ENCODE peak calls at places on chromosome 15, in six cellular contexts. One of them, this sample, is unnamed.

GRCh38 chr15:96329403-96329981 is 1.0 kb upstream of the NR2F2 start:
- DNase-seq in mucosa of descending colon: no peak
- DNase-seq in fibroblast of pulmonary artery: peak; percentile 38
- DNase-seq in epithelial cell of proximal tubule: no peak
- DNase-seq in BJ: no peak
- DNase-seq in spleen: no peak
- DNase-seq in this sample: peak; percentile 55

GRCh38 chr15:69557340-69558137 is 104.9 kb downstream of the RPLP1 start:
- DNase-seq in mucosa of descending colon: peak; percentile 54
- DNase-seq in fibroblast of pulmonary artery: peak; percentile 93
- DNase-seq in epithelial cell of proximal tubule: peak; percentile 100
- DNase-seq in BJ: peak; percentile 92
- DNase-seq in spleen: no peak
- DNase-seq in this sample: peak; percentile 77

GRCh38 chr15:70530503-70530902 is 232.9 kb downstream of the UACA start:
- DNase-seq in mucosa of descending colon: no peak
- DNase-seq in fibroblast of pulmonary artery: no peak
- DNase-seq in epithelial cell of proximal tubule: no peak
- DNase-seq in BJ: no peak
- DNase-seq in spleen: no peak
- DNase-seq in this sample: no peak

GRCh38 chr15:36186376-36186775 is 393.1 kb upstream of the CDIN1 start:
- DNase-seq in mucosa of descending colon: no peak
- DNase-seq in fibroblast of pulmonary artery: peak; percentile 28
- DNase-seq in epithelial cell of proximal tubule: no peak
- DNase-seq in BJ: no peak
- DNase-seq in spleen: no peak
- DNase-seq in this sample: no peak

GRCh38 chr15:63601727-63602185 is 4.6 kb downstream of the FBXL22 start:
- DNase-seq in mucosa of descending colon: peak; percentile 78
- DNase-seq in fibroblast of pulmonary artery: no peak
- DNase-seq in epithelial cell of proximal tubule: no peak
- DNase-seq in BJ: no peak
- DNase-seq in spleen: no peak
- DNase-seq in this sample: no peak

GRCh38 chr15:67998599-67999122 is 55.5 kb upstream of the PIAS1 start:
- DNase-seq in mucosa of descending colon: peak; percentile 84
- DNase-seq in fibroblast of pulmonary artery: peak; percentile 55
- DNase-seq in epithelial cell of proximal tubule: no peak
- DNase-seq in BJ: peak; percentile 62
- DNase-seq in spleen: no peak
- DNase-seq in this sample: peak; percentile 66

GRCh38 chr15:93173369-93173768 is 84.4 kb upstream of the RGMA start:
- DNase-seq in mucosa of descending colon: no peak
- DNase-seq in fibroblast of pulmonary artery: peak; percentile 63
- DNase-seq in epithelial cell of proximal tubule: peak; percentile 29
- DNase-seq in BJ: peak; percentile 15
- DNase-seq in spleen: no peak
- DNase-seq in this sample: no peak

GRCh38 chr15:96347181-96348111 is 16.9 kb downstream of the NR2F2 start:
- DNase-seq in mucosa of descending colon: no peak
- DNase-seq in fibroblast of pulmonary artery: peak; percentile 80
- DNase-seq in epithelial cell of proximal tubule: no peak
- DNase-seq in BJ: no peak
- DNase-seq in spleen: peak; percentile 80
- DNase-seq in this sample: peak; percentile 85

GRCh38 chr15:56168394-56168793 is 75.3 kb downstream of the RFX7 start:
- DNase-seq in mucosa of descending colon: no peak
- DNase-seq in fibroblast of pulmonary artery: peak; percentile 29
- DNase-seq in epithelial cell of proximal tubule: no peak
- DNase-seq in BJ: no peak
- DNase-seq in spleen: no peak
- DNase-seq in this sample: peak; percentile 19

GRCh38 chr15:48644498-48644826 is 1.0 kb downstream of the FBN1 start:
- DNase-seq in mucosa of descending colon: no peak
- DNase-seq in fibroblast of pulmonary artery: no peak
- DNase-seq in epithelial cell of proximal tubule: no peak
- DNase-seq in BJ: no peak
- DNase-seq in spleen: no peak
- DNase-seq in this sample: peak; percentile 39

GRCh38 chr15:66778716-66779115 is 76.7 kb downstream of the SMAD6 start:
- DNase-seq in mucosa of descending colon: no peak
- DNase-seq in fibroblast of pulmonary artery: no peak
- DNase-seq in epithelial cell of proximal tubule: no peak
- DNase-seq in BJ: no peak
- DNase-seq in spleen: peak; percentile 45
- DNase-seq in this sample: no peak

GRCh38 chr15:68578175-68578959 is 426 bp upstream of the CORO2B start:
- DNase-seq in mucosa of descending colon: peak; percentile 39
- DNase-seq in fibroblast of pulmonary artery: peak; percentile 65
- DNase-seq in epithelial cell of proximal tubule: no peak
- DNase-seq in BJ: no peak
- DNase-seq in spleen: peak; percentile 89
- DNase-seq in this sample: peak; percentile 59

GRCh38 chr15:52558196-52558595 is 10.6 kb downstream of the ARPP19 start:
- DNase-seq in mucosa of descending colon: no peak
- DNase-seq in fibroblast of pulmonary artery: peak; percentile 55
- DNase-seq in epithelial cell of proximal tubule: peak; percentile 76
- DNase-seq in BJ: peak; percentile 2
- DNase-seq in spleen: no peak
- DNase-seq in this sample: peak; percentile 70

GRCh38 chr15:64894395-64895056 is 17.2 kb upstream of the ANKDD1A start:
- DNase-seq in mucosa of descending colon: peak; percentile 67
- DNase-seq in fibroblast of pulmonary artery: no peak
- DNase-seq in epithelial cell of proximal tubule: no peak
- DNase-seq in BJ: no peak
- DNase-seq in spleen: peak; percentile 96
- DNase-seq in this sample: no peak

GRCh38 chr15:34754171-34754580 is 622 bp downstream of the GJD2 start:
- DNase-seq in mucosa of descending colon: no peak
- DNase-seq in fibroblast of pulmonary artery: no peak
- DNase-seq in epithelial cell of proximal tubule: no peak
- DNase-seq in BJ: no peak
- DNase-seq in spleen: no peak
- DNase-seq in this sample: no peak

GRCh38 chr15:60751985-60752952 is 273.3 kb upstream of the ICE2 start:
- DNase-seq in mucosa of descending colon: peak; percentile 33
- DNase-seq in fibroblast of pulmonary artery: peak; percentile 88
- DNase-seq in epithelial cell of proximal tubule: no peak
- DNase-seq in BJ: no peak
- DNase-seq in spleen: no peak
- DNase-seq in this sample: peak; percentile 88

GRCh38 chr15:49238342-49238741 is 68.3 kb downstream of the GALK2 start:
- DNase-seq in mucosa of descending colon: no peak
- DNase-seq in fibroblast of pulmonary artery: peak; percentile 90
- DNase-seq in epithelial cell of proximal tubule: no peak
- DNase-seq in BJ: no peak
- DNase-seq in spleen: no peak
- DNase-seq in this sample: peak; percentile 99

GRCh38 chr15:35874260-35874905 is 328.4 kb upstream of the DPH6 start:
- DNase-seq in mucosa of descending colon: no peak
- DNase-seq in fibroblast of pulmonary artery: peak; percentile 91
- DNase-seq in epithelial cell of proximal tubule: peak; percentile 90
- DNase-seq in BJ: peak; percentile 13
- DNase-seq in spleen: no peak
- DNase-seq in this sample: peak; percentile 62

GRCh38 chr15:68431792-68432401 is at the start of gene ITGA11:
- DNase-seq in mucosa of descending colon: peak; percentile 64
- DNase-seq in fibroblast of pulmonary artery: peak; percentile 59
- DNase-seq in epithelial cell of proximal tubule: no peak
- DNase-seq in BJ: no peak
- DNase-seq in spleen: no peak
- DNase-seq in this sample: peak; percentile 65

GRCh38 chr15:74821091-74821789 is 5.2 kb upstream of the CPLX3 start:
- DNase-seq in mucosa of descending colon: no peak
- DNase-seq in fibroblast of pulmonary artery: no peak
- DNase-seq in epithelial cell of proximal tubule: no peak
- DNase-seq in BJ: no peak
- DNase-seq in spleen: no peak
- DNase-seq in this sample: no peak

GRCh38 chr15:73570355-73571032 is 62.7 kb downstream of the NPTN start:
- DNase-seq in mucosa of descending colon: no peak
- DNase-seq in fibroblast of pulmonary artery: no peak
- DNase-seq in epithelial cell of proximal tubule: peak; percentile 41
- DNase-seq in BJ: no peak
- DNase-seq in spleen: no peak
- DNase-seq in this sample: no peak

GRCh38 chr15:31263751-31264533 is 62.7 kb upstream of the KLF13 start:
- DNase-seq in mucosa of descending colon: peak; percentile 88
- DNase-seq in fibroblast of pulmonary artery: no peak
- DNase-seq in epithelial cell of proximal tubule: peak; percentile 19
- DNase-seq in BJ: no peak
- DNase-seq in spleen: peak; percentile 96
- DNase-seq in this sample: no peak
- H3K4me3 ChIP-seq in mucosa of descending colon: no peak overlapping the region
- H3K4me3 ChIP-seq in fibroblast of pulmonary artery: no peak overlapping the region
- H3K4me3 ChIP-seq in epithelial cell of proximal tubule: no peak overlapping the region
- H3K4me3 ChIP-seq in BJ: no peak overlapping the region
- H3K4me3 ChIP-seq in spleen: peak overlapping the region; percentile 2
- H3K4me3 ChIP-seq in this sample: no peak overlapping the region

DNA sequence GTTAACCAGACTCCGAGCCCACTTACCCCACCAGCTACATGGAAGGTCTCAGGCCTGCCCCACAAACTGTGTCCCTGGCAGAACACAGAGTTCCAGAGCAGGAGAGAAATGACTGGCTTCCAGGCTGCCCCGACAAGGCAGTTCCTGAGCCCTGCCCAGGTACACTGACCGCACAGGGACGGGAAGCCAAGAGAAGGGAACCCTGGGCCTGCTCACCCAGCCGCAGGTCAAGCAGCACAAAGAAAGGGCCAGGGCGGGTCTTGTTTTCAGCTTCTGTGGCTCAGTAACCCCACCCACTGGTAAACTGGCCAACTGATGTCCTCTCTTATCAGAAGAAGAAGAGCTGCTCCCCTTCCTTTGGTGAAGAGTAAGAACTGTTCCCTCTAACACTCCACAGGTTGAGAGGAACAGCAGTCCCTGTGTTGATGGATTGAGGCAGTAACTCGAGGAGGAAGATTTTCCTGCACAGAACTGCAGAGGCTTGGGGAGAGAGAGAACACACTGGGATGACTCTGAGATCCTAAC is 68.4 kb downstream of the CRTC3 start:
- DNase-seq in mucosa of descending colon: peak; percentile 89
- DNase-seq in fibroblast of pulmonary artery: peak; percentile 16
- DNase-seq in epithelial cell of proximal tubule: no peak
- DNase-seq in BJ: no peak
- DNase-seq in spleen: peak; percentile 81
- DNase-seq in this sample: peak; percentile 54
- TF ChIP-seq CTCF in mucosa of descending colon: no peak
- TF ChIP-seq CTCF in fibroblast of pulmonary artery: no peak
- TF ChIP-seq CTCF in epithelial cell of proximal tubule: peak; percentile 21
- TF ChIP-seq CTCF in BJ: no peak
- TF ChIP-seq CTCF in spleen: peak; percentile 32
- TF ChIP-seq CTCF in this sample: peak; percentile 29

GRCh38 chr15:25930931-25931330 is 67.8 kb upstream of the ATP10A start:
- DNase-seq in mucosa of descending colon: no peak
- DNase-seq in fibroblast of pulmonary artery: no peak
- DNase-seq in epithelial cell of proximal tubule: no peak
- DNase-seq in BJ: no peak
- DNase-seq in spleen: no peak
- DNase-seq in this sample: no peak

GRCh38 chr15:25937796-25938195 is 74.7 kb upstream of the ATP10A start:
- DNase-seq in mucosa of descending colon: no peak
- DNase-seq in fibroblast of pulmonary artery: no peak
- DNase-seq in epithelial cell of proximal tubule: no peak
- DNase-seq in BJ: no peak
- DNase-seq in spleen: no peak
- DNase-seq in this sample: no peak

GRCh38 chr15:25931846-25932245 is 68.7 kb upstream of the ATP10A start:
- DNase-seq in mucosa of descending colon: no peak
- DNase-seq in fibroblast of pulmonary artery: no peak
- DNase-seq in epithelial cell of proximal tubule: no peak
- DNase-seq in BJ: no peak
- DNase-seq in spleen: no peak
- DNase-seq in this sample: no peak

GRCh38 chr15:25936004-25936403 is 72.9 kb upstream of the ATP10A start:
- DNase-seq in mucosa of descending colon: no peak
- DNase-seq in fibroblast of pulmonary artery: no peak
- DNase-seq in epithelial cell of proximal tubule: no peak
- DNase-seq in BJ: no peak
- DNase-seq in spleen: no peak
- DNase-seq in this sample: no peak

DNA sequence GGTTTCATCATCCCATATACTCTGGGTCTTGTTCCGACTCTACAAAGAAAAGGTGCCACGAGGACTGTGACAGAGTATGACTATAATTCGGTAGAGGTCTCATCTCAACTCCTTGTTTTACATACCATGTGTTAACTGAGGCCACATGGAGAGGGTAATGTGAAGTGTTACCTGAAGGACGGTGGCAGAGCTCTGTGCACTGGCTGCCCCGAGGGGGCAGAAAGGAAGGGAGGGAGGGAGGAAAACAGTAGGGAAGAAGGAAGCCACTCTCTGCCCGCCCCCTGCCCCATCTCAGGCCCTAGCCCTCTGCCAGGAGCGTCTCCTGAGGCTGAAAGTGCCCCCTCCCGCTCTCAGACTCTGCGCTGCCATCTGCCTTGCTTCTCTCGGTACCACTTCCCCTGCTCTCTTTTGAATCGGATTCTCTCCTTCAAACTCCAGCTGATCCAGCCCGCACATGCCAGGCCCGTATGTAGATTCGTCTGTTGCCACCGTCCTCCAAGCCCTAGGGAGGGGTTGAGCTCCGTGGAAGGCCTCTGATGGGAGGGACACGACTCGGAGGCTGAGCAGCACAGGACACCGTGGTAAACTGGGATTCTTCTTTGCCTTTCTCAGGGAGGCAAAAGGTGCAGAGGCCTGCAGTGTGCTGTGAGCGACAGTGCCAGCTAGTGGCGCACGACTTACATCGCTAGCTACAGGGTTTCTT is 70.5 kb upstream of the ATP10A start:
- DNase-seq in mucosa of descending colon: peak; percentile 73
- DNase-seq in fibroblast of pulmonary artery: peak; percentile 80
- DNase-seq in epithelial cell of proximal tubule: peak; percentile 41
- DNase-seq in BJ: peak; percentile 38
- DNase-seq in spleen: peak; percentile 83
- DNase-seq in this sample: peak; percentile 21
- H3K4me3 ChIP-seq in mucosa of descending colon: no peak overlapping the region
- H3K4me3 ChIP-seq in fibroblast of pulmonary artery: peak overlapping the region; percentile 9
- H3K4me3 ChIP-seq in epithelial cell of proximal tubule: peak overlapping the region; percentile 57
- H3K4me3 ChIP-seq in BJ: peak overlapping the region; percentile 28
- H3K4me3 ChIP-seq in spleen: no peak overlapping the region
- H3K4me3 ChIP-seq in this sample: no peak overlapping the region

GRCh38 chr15:38992541-38993334 is 428.1 kb upstream of the RASGRP1 start:
- DNase-seq in mucosa of descending colon: no peak
- DNase-seq in fibroblast of pulmonary artery: peak; percentile 59
- DNase-seq in epithelial cell of proximal tubule: no peak
- DNase-seq in BJ: no peak
- DNase-seq in spleen: no peak
- DNase-seq in this sample: peak; percentile 17

GRCh38 chr15:38991701-38992100 is 427.1 kb upstream of the RASGRP1 start:
- DNase-seq in mucosa of descending colon: no peak
- DNase-seq in fibroblast of pulmonary artery: peak; percentile 59
- DNase-seq in epithelial cell of proximal tubule: peak; percentile 78
- DNase-seq in BJ: no peak
- DNase-seq in spleen: no peak
- DNase-seq in this sample: no peak

GRCh38 chr15:38994310-38994709 is 429.7 kb upstream of the RASGRP1 start:
- DNase-seq in mucosa of descending colon: no peak
- DNase-seq in fibroblast of pulmonary artery: peak; percentile 72
- DNase-seq in epithelial cell of proximal tubule: no peak
- DNase-seq in BJ: no peak
- DNase-seq in spleen: no peak
- DNase-seq in this sample: no peak

GRCh38 chr15:38996111-38996541 is 431.5 kb upstream of the RASGRP1 start:
- DNase-seq in mucosa of descending colon: no peak
- DNase-seq in fibroblast of pulmonary artery: peak; percentile 95
- DNase-seq in epithelial cell of proximal tubule: peak; percentile 94
- DNase-seq in BJ: peak; percentile 95
- DNase-seq in spleen: no peak
- DNase-seq in this sample: peak; percentile 86

GRCh38 chr15:38991126-38991525 is 426.5 kb upstream of the RASGRP1 start:
- DNase-seq in mucosa of descending colon: peak; percentile 10
- DNase-seq in fibroblast of pulmonary artery: peak; percentile 82
- DNase-seq in epithelial cell of proximal tubule: no peak
- DNase-seq in BJ: no peak
- DNase-seq in spleen: no peak
- DNase-seq in this sample: peak; percentile 56
- TF ChIP-seq CTCF in mucosa of descending colon: no peak
- TF ChIP-seq CTCF in fibroblast of pulmonary artery: peak; percentile 63
- TF ChIP-seq CTCF in epithelial cell of proximal tubule: peak; percentile 70
- TF ChIP-seq CTCF in BJ: peak; percentile 44
- TF ChIP-seq CTCF in spleen: peak; percentile 36
- TF ChIP-seq CTCF in this sample: peak; percentile 69